ENCODE peak calls at places on chromosomes 16 and 17, in ten cellular contexts. C, E, R, O, G, A, T, N, P and S are unnamed samples.

GRCh38 chr17:19546289-19547065 is 12.8 kb downstream of the SLC47A1 start:
- DNase-seq in E (no peak), P (peak), A (no peak), T (no peak), G (no peak), N (no peak), O (no peak), C (no peak), R (no peak), S (no peak)

GRCh38 chr17:28405632-28406477 is at the start of gene SLC46A1:
- DNase-seq in E (peak), R (no peak), A (no peak), O (no peak), T (no peak), G (peak), C (peak), P (no peak), N (peak), S (no peak)

GRCh38 chr17:1043601-1044251 is 46.8 kb downstream of the TIMM22 start:
- DNase-seq in O (no peak), P (no peak), R (no peak), G (peak), E (no peak), N (no peak), T (no peak), A (no peak), C (no peak), S (no peak)

GRCh38 chr16:85210423-85211169 is 98.3 kb upstream of the CIBAR2 start:
- DNase-seq in O (no peak), R (no peak), T (peak), C (no peak), E (no peak), N (peak), G (no peak), P (no peak), A (no peak), S (no peak)

GRCh38 chr16:61721561-61721960 is 314.7 kb downstream of the CDH8 start:
- DNase-seq in G (no peak), N (no peak), C (no peak), P (no peak), O (no peak), T (no peak), A (no peak), R (no peak), E (no peak), S (no peak)

GRCh38 chr17:33381201-33381600 is 88.1 kb upstream of the ASIC2 start:
- DNase-seq in T (no peak), E (no peak), P (no peak), O (no peak), G (peak), C (no peak), A (no peak), N (peak), R (no peak), S (no peak)

GRCh38 chr16:29720703-29721102 is 25.1 kb downstream of the C16orf54 start:
- DNase-seq in P (peak), A (no peak), C (no peak), O (no peak), T (no peak), R (no peak), E (no peak), G (no peak), N (no peak), S (no peak)

GRCh38 chr17:72656114-72656763 is 436.2 kb downstream of the SLC39A11 start:
- DNase-seq in R (no peak), T (no peak), E (no peak), G (no peak), P (no peak), O (no peak), C (no peak), A (no peak), N (no peak), S (no peak)

GRCh38 chr17:17567631-17568030 is 23.9 kb downstream of the PEMT start:
- DNase-seq in N (no peak), C (no peak), E (no peak), O (peak), A (no peak), G (peak), P (no peak), R (no peak), T (no peak), S (peak)

GRCh38 chr17:39751637-39752036 is 13.9 kb downstream of the GRB7 start:
- DNase-seq in R (no peak), O (no peak), G (no peak), A (no peak), C (no peak), N (no peak), P (no peak), E (no peak), T (no peak), S (no peak)

GRCh38 chr16:87525352-87525751 is 32.5 kb upstream of the ZCCHC14 start:
- DNase-seq in E (no peak), N (no peak), R (no peak), G (no peak), T (no peak), C (no peak), P (no peak), O (no peak), A (no peak), S (no peak)

GRCh38 chr16:17773698-17774101 is 302.9 kb upstream of the XYLT1 start:
- DNase-seq in P (no peak), G (no peak), E (no peak), C (no peak), A (no peak), N (peak), O (no peak), R (no peak), T (no peak), S (peak)

GRCh38 chr17:61519139-61519538 is 66.9 kb downstream of the TBX4 start:
- DNase-seq in N (no peak), C (no peak), A (no peak), R (no peak), G (no peak), O (no peak), T (no peak), P (no peak), E (no peak), S (no peak)

GRCh38 chr16:85126731-85127662 is 14.7 kb upstream of the CIBAR2 start:
- DNase-seq in O (no peak), P (no peak), T (no peak), E (no peak), R (no peak), A (peak), N (peak), G (peak), C (no peak), S (no peak)

GRCh38 chr17:80104956-80105375 is 3.6 kb downstream of the GAA start:
- DNase-seq in P (no peak), G (no peak), O (no peak), N (no peak), C (no peak), E (no peak), R (no peak), A (no peak), T (no peak), S (no peak)